ENCODE peak calls at places on chromosomes 5 and 9, in nine cellular contexts. U is cardiac muscle cell, K is Panc1, M is SK-N-SH, S is A549, Z is PC-3, V is esophagus squamous epithelium, Q is dorsolateral prefrontal cortex, I is AG04450. N is an unnamed sample.

GRCh38 chr9:75036793-75037192 is 8.7 kb upstream of the CARNMT1 start:
- DNase-seq in U (no peak), K (no peak), M (no peak), S (no peak), Z (no peak), V (no peak), Q (no peak), I (no peak), N (no peak)

GRCh38 chr9:79924836-79925235 is 353.1 kb downstream of the TLE4 start:
- DNase-seq in U (no peak), K (no peak), M (no peak), S (no peak), Z (peak), V (no peak), Q (no peak), I (no peak), N (no peak)

GRCh38 chr9:127923771-127924170 is 6.8 kb downstream of the PIP5KL1 start:
- DNase-seq in U (no peak), K (no peak), M (no peak), S (peak), Z (peak), V (no peak), Q (no peak), I (peak), N (no peak)

GRCh38 chr5:138753794-138754698 is 821 bp downstream of the CTNNA1 start:
- DNase-seq in U (peak), K (peak), M (peak), S (peak), Z (peak), V (peak), Q (peak), I (no peak), N (peak)

GRCh38 chr9:122827759-122828090 is 663 bp downstream of the PDCL start:
- DNase-seq in U (peak), K (no peak), M (no peak), S (peak), Z (no peak), V (no peak), Q (no peak), I (no peak), N (peak)

GRCh38 chr5:147403659-147404640 is 105.9 kb downstream of the DPYSL3 start:
- DNase-seq in U (peak), K (peak), M (no peak), S (peak), Z (peak), V (no peak), Q (peak), I (peak), N (peak)

GRCh38 chr9:110767559-110768063 is 99.0 kb downstream of the MUSK start:
- DNase-seq in U (no peak), K (no peak), M (no peak), S (no peak), Z (no peak), V (no peak), Q (no peak), I (peak), N (no peak)

GRCh38 chr5:158807-159447 is 32.4 kb upstream of the LRRC14B start:
- DNase-seq in U (no peak), K (no peak), M (no peak), S (no peak), Z (no peak), V (no peak), Q (no peak), I (no peak), N (peak)

GRCh38 chr5:135553688-135554462 is 18.1 kb upstream of the NEUROG1 start:
- DNase-seq in U (peak), K (no peak), M (no peak), S (peak), Z (peak), V (no peak), Q (no peak), I (no peak), N (no peak)

GRCh38 chr9:93092171-93092991 is 3.6 kb upstream of the CARD19 start:
- DNase-seq in U (no peak), K (no peak), M (no peak), S (no peak), Z (no peak), V (no peak), Q (peak), I (no peak), N (peak)

GRCh38 chr5:156704139-156704538 is 146.0 kb upstream of the PPP1R2B start:
- DNase-seq in U (no peak), K (no peak), M (no peak), S (no peak), Z (no peak), V (no peak), Q (no peak), I (no peak), N (no peak)

GRCh38 chr5:42951847-42952411 is 88.2 kb downstream of the ANXA2R start:
- DNase-seq in U (no peak), K (no peak), M (peak), S (no peak), Z (no peak), V (no peak), Q (no peak), I (no peak), N (peak)

GRCh38 chr9:76297721-76298239 is 96.4 kb downstream of the RFK start:
- DNase-seq in U (peak), K (no peak), M (no peak), S (no peak), Z (no peak), V (no peak), Q (no peak), I (no peak), N (no peak)

GRCh38 chr5:177357459-177358332 is at the start of gene RGS14:
- DNase-seq in U (no peak), K (no peak), M (no peak), S (no peak), Z (peak), V (no peak), Q (no peak), I (no peak), N (no peak)

GRCh38 chr9:23701291-23701690 is 124.7 kb downstream of the ELAVL2 start:
- DNase-seq in U (no peak), K (no peak), M (no peak), S (no peak), Z (no peak), V (no peak), Q (no peak), I (no peak), N (no peak)

GRCh38 chr9:128409998-128410397 is 10.7 kb upstream of the CERCAM start:
- DNase-seq in U (no peak), K (no peak), M (no peak), S (peak), Z (peak), V (no peak), Q (no peak), I (no peak), N (no peak)

GRCh38 chr5:1073239-1074102 is 38.4 kb downstream of the SLC12A7 start:
- DNase-seq in U (no peak), K (no peak), M (no peak), S (no peak), Z (no peak), V (no peak), Q (no peak), I (no peak), N (no peak)

GRCh38 chr5:81907012-81907411 is 64.8 kb upstream of the ATG10 start:
- DNase-seq in U (no peak), K (no peak), M (no peak), S (no peak), Z (no peak), V (no peak), Q (no peak), I (no peak), N (no peak)

GRCh38 chr5:138458353-138458752 is 6.9 kb upstream of the EGR1 start:
- DNase-seq in U (peak), K (no peak), M (no peak), S (no peak), Z (no peak), V (no peak), Q (no peak), I (no peak), N (no peak)

GRCh38 chr9:91785403-91785917 is 164.6 kb downstream of the ROR2 start:
- DNase-seq in U (no peak), K (no peak), M (no peak), S (no peak), Z (no peak), V (no peak), Q (no peak), I (no peak), N (no peak)

GRCh38 chr9:81601639-81602623 is 87.4 kb downstream of the TLE1 start:
- DNase-seq in U (no peak), K (no peak), M (no peak), S (peak), Z (peak), V (no peak), Q (no peak), I (no peak), N (no peak)

GRCh38 chr5:64653776-64654175 is 36.5 kb upstream of the SHISAL2B start:
- DNase-seq in U (no peak), K (no peak), M (no peak), S (no peak), Z (no peak), V (no peak), Q (no peak), I (no peak), N (no peak)

GRCh38 chr5:96209829-96210228 is 223.2 kb downstream of the PCSK1 start:
- DNase-seq in U (no peak), K (no peak), M (no peak), S (peak), Z (peak), V (no peak), Q (no peak), I (peak), N (no peak)

GRCh38 chr5:1703352-1704050 is 96.1 kb downstream of the MRPL36 start:
- DNase-seq in U (no peak), K (no peak), M (no peak), S (no peak), Z (no peak), V (no peak), Q (no peak), I (no peak), N (no peak)

GRCh38 chr5:130652178-130652577 is 512.9 kb downstream of the HINT1 start:
- DNase-seq in U (no peak), K (peak), M (no peak), S (peak), Z (peak), V (no peak), Q (no peak), I (no peak), N (no peak)

GRCh38 chr9:77772641-77773040 is 124.5 kb upstream of the GNA14 start:
- DNase-seq in U (no peak), K (no peak), M (no peak), S (no peak), Z (no peak), V (no peak), Q (no peak), I (no peak), N (no peak)

GRCh38 chr9:107707915-107708441 is 218.4 kb upstream of the KLF4 start:
- DNase-seq in U (no peak), K (no peak), M (no peak), S (peak), Z (peak), V (no peak), Q (no peak), I (no peak), N (peak)

GRCh38 chr9:21817176-21817575 is 14.7 kb downstream of the MTAP start:
- DNase-seq in U (no peak), K (no peak), M (no peak), S (no peak), Z (no peak), V (no peak), Q (no peak), I (no peak), N (peak)

GRCh38 chr9:13387668-13388124 is 108.2 kb upstream of the MPDZ start:
- DNase-seq in U (no peak), K (no peak), M (no peak), S (no peak), Z (no peak), V (no peak), Q (no peak), I (no peak), N (peak)

GRCh38 chr9:71364196-71364955 is 243.0 kb upstream of the TRPM3 start:
- DNase-seq in U (no peak), K (no peak), M (no peak), S (no peak), Z (no peak), V (no peak), Q (no peak), I (no peak), N (no peak)

GRCh38 chr9:91036356-91036755 is 234.7 kb downstream of the SYK start:
- DNase-seq in U (no peak), K (no peak), M (no peak), S (no peak), Z (no peak), V (no peak), Q (no peak), I (no peak), N (no peak)

GRCh38 chr5:15694694-15695093 is 194.7 kb downstream of the FBXL7 start:
- DNase-seq in U (no peak), K (no peak), M (no peak), S (no peak), Z (no peak), V (no peak), Q (no peak), I (peak), N (no peak)

GRCh38 chr5:103216137-103216536 is 42.4 kb upstream of the MACIR start:
- DNase-seq in U (no peak), K (no peak), M (no peak), S (no peak), Z (no peak), V (no peak), Q (no peak), I (no peak), N (no peak)

GRCh38 chr5:98605010-98605425 is 168.4 kb upstream of the RGMB start:
- DNase-seq in U (no peak), K (no peak), M (no peak), S (no peak), Z (no peak), V (no peak), Q (no peak), I (no peak), N (no peak)

GRCh38 chr5:149641000-149641576 is 59.8 kb downstream of the ARHGEF37 start:
- DNase-seq in U (no peak), K (no peak), M (no peak), S (peak), Z (no peak), V (no peak), Q (no peak), I (no peak), N (no peak)

GRCh38 chr9:82934949-82935348 is 128.0 kb downstream of the RASEF start:
- DNase-seq in U (no peak), K (peak), M (no peak), S (peak), Z (peak), V (no peak), Q (no peak), I (peak), N (no peak)

GRCh38 chr5:107467137-107467932 is 203.4 kb downstream of the EFNA5 start:
- DNase-seq in U (peak), K (no peak), M (no peak), S (no peak), Z (no peak), V (no peak), Q (no peak), I (no peak), N (no peak)

GRCh38 chr5:107468286-107468685 is 202.5 kb downstream of the EFNA5 start:
- DNase-seq in U (peak), K (no peak), M (no peak), S (no peak), Z (no peak), V (no peak), Q (no peak), I (no peak), N (no peak)

GRCh38 chr5:107464403-107464802 is 206.3 kb downstream of the EFNA5 start:
- DNase-seq in U (no peak), K (no peak), M (no peak), S (no peak), Z (no peak), V (no peak), Q (no peak), I (no peak), N (no peak)

GRCh38 chr5:107464876-107465275 is 205.9 kb downstream of the EFNA5 start:
- DNase-seq in U (no peak), K (no peak), M (no peak), S (no peak), Z (no peak), V (no peak), Q (no peak), I (no peak), N (no peak)

DNA sequence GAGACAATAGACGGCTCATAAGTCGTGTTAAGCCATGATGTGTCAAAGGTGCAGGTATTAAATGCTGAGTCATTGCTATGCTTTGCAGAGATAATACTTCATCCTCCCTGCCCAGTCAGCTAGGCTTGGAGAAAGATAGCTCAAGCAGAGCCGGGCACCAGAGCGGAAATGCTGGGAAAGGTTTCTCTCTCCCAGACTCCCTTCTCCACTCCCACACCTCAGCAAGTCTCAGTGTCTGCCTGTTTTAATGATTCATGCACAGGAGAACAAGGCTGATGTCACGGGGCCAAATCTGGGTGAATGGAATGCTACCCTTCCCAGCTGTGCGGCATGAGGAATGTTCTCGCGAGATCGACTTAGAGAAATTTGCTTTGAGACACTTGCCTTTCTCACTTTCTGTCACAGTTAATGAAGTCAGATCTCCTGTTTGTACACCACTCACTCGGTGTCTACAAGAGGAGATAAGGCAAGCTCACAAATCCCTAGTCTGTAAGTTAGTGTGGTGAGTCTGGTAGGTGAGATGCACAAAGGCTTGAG is 204.4 kb downstream of the EFNA5 start:
- DNase-seq in U (peak), K (no peak), M (no peak), S (peak), Z (peak), V (no peak), Q (peak), I (peak), N (no peak)
- H3K27ac ChIP-seq in U (peak), K (peak), M (no peak), S (peak), Z (peak), V (peak), Q (no peak), I (no peak), N (no peak)

GRCh38 chr9:88280816-88281382 is 107.3 kb upstream of the SPIN1 start:
- DNase-seq in U (no peak), K (no peak), M (peak), S (peak), Z (no peak), V (no peak), Q (no peak), I (no peak), N (no peak)
- TF ChIP-seq CTCF in U (no peak), K (no peak), M (no peak), S (no peak), Z (no peak), V (no peak), Q (no peak), I (no peak), N (no peak)

DNA sequence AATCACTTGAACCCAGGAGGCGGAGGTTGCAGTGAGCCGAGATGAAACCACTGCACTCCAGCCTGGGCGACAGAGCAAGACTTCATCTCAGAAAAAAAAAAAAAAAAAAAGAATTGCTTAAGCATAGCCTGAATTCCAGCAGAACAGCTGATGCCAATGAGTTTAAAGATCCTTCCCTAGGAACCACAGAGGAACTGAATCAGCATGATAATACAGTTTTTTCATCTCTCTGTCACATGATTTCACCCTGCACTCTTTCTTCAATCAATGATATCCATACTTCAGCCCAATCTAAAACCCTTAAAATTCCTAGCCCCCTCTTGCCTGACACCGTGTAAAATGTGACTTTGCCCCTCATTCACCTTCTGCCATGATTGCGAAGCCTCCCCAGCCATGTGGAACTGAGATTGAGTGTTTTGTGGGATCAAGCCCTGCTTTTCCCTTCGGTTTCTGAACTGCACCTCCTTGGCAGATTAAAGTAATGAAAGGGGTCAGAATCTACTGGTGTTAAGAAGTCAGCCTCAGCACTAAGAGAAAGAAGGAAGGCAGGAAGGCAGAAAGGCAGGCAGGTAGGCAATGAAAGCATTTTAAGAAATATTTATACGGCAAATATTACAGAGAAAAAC is 20.9 kb upstream of the DMXL1 start:
- DNase-seq in U (no peak), K (no peak), M (no peak), S (peak), Z (no peak), V (no peak), Q (no peak), I (no peak), N (no peak)
- H3K4me3 ChIP-seq in U (no peak), K (no peak), M (no peak), S (no peak), Z (no peak), V (no peak), Q (no peak), I (no peak), N (no peak)

GRCh38 chr9:87036482-87036881 is 89.2 kb upstream of the GAS1 start:
- DNase-seq in U (no peak), K (no peak), M (no peak), S (no peak), Z (no peak), V (no peak), Q (no peak), I (no peak), N (no peak)

GRCh38 chr9:87035868-87036267 is 88.6 kb upstream of the GAS1 start:
- DNase-seq in U (no peak), K (no peak), M (no peak), S (no peak), Z (no peak), V (no peak), Q (no peak), I (no peak), N (no peak)

GRCh38 chr9:87040410-87041009 is 93.2 kb upstream of the GAS1 start:
- DNase-seq in U (no peak), K (no peak), M (no peak), S (no peak), Z (no peak), V (no peak), Q (no peak), I (no peak), N (no peak)

GRCh38 chr9:87034891-87035290 is 87.6 kb upstream of the GAS1 start:
- DNase-seq in U (no peak), K (no peak), M (peak), S (no peak), Z (no peak), V (no peak), Q (no peak), I (no peak), N (no peak)

DNA sequence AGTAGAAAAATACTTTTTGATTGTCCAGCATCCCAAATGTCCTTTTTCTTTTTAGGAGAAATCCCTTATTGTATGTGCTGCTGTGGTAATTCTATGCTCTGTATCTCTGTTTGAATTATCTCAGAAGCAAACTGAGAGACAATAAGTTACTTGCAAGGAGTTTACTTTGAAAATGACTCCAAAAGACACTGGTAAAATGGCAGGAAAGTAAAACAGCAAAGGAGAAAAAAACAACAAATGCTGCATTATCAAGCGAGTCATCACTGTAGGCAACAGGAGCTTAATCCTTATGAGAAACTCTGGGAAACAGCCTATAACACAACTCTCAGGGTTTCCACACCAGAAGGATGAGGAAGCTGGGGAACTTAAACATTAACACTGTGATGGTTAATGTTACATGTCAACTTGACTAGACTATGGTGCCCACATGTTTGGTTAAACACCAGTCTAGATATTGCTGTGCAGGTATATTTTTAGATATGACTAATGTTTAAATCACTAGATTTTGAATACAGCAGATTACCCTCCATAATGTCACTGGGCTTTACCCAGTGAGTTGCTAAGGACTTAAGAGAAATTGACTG is 92.6 kb upstream of the GAS1 start:
- DNase-seq in U (no peak), K (no peak), M (no peak), S (no peak), Z (no peak), V (no peak), Q (no peak), I (no peak), N (no peak)
- H3K27ac ChIP-seq in U (no peak), K (no peak), M (peak), S (no peak), Z (no peak), V (no peak), Q (no peak), I (no peak), N (no peak)

N was measured in adrenal gland.